ENCODE peak calls at places on chromosome 2, in seven cellular contexts. P is SK-N-SH, T is HCT116, E is K562, V is GM12878, G is HepG2, U is H1. L is an unnamed sample.

GRCh38 chr2:240559271-240559670 is 886 bp upstream of the DUSP28 start:
- DNase-seq in P (no peak), T (no peak), E (no peak), V (no peak), G (no peak), U (no peak), L (no peak)

GRCh38 chr2:236955675-236956618 is 129.7 kb upstream of the COPS8 start:
- DNase-seq in P (no peak), T (no peak), E (no peak), V (no peak), G (peak), U (no peak), L (no peak)

GRCh38 chr2:235238537-235238936 is 255.3 kb upstream of the AGAP1 start:
- DNase-seq in P (peak), T (no peak), E (no peak), V (no peak), G (no peak), U (no peak), L (no peak)

GRCh38 chr2:130351495-130352125 is 4.2 kb upstream of the PTPN18 start:
- DNase-seq in P (no peak), T (no peak), E (no peak), V (no peak), G (no peak), U (no peak), L (no peak)

GRCh38 chr2:3113122-3113521 is 264.5 kb downstream of the EIPR1 start:
- DNase-seq in P (no peak), T (no peak), E (no peak), V (no peak), G (no peak), U (no peak), L (no peak)

GRCh38 chr2:106561356-106561755 is 74.2 kb downstream of the CD8B2 start:
- DNase-seq in P (no peak), T (no peak), E (no peak), V (no peak), G (no peak), U (no peak), L (no peak)

GRCh38 chr2:241540766-241541561 is 17.6 kb upstream of the BOK start:
- DNase-seq in P (peak), T (peak), E (peak), V (no peak), G (no peak), U (peak), L (no peak)

GRCh38 chr2:69735696-69736095 is 6.2 kb upstream of the ANXA4 start:
- DNase-seq in P (no peak), T (no peak), E (no peak), V (no peak), G (no peak), U (no peak), L (no peak)

GRCh38 chr2:50491541-50492114 is 540.3 kb downstream of the NRXN1 start:
- DNase-seq in P (peak), T (peak), E (peak), V (no peak), G (peak), U (no peak), L (peak)

GRCh38 chr2:8398040-8398668 is 283.7 kb upstream of the ID2 start:
- DNase-seq in P (no peak), T (no peak), E (no peak), V (no peak), G (no peak), U (no peak), L (no peak)

GRCh38 chr2:101341421-101341820 is 32.9 kb upstream of the RNF149 start:
- DNase-seq in P (no peak), T (no peak), E (peak), V (no peak), G (no peak), U (no peak), L (no peak)
- TF ChIP-seq SIN3A in P (no peak), T (no peak), E (no peak), V (no peak), G (no peak), U (no peak), L (no peak)

GRCh38 chr2:54966165-54966819 is 84.0 kb downstream of the RTN4 start:
- DNase-seq in P (no peak), T (no peak), E (no peak), V (no peak), G (no peak), U (no peak), L (no peak)
- TF ChIP-seq SIN3A in P (no peak), T (no peak), E (no peak), V (no peak), G (no peak), U (no peak), L (no peak)

GRCh38 chr2:141557329-141558098 is 573.3 kb downstream of the LRP1B start:
- DNase-seq in P (no peak), T (no peak), E (no peak), V (no peak), G (no peak), U (no peak), L (peak)
- TF ChIP-seq SIN3A in P (no peak), T (no peak), E (no peak), V (no peak), G (no peak), U (no peak), L (no peak)

DNA sequence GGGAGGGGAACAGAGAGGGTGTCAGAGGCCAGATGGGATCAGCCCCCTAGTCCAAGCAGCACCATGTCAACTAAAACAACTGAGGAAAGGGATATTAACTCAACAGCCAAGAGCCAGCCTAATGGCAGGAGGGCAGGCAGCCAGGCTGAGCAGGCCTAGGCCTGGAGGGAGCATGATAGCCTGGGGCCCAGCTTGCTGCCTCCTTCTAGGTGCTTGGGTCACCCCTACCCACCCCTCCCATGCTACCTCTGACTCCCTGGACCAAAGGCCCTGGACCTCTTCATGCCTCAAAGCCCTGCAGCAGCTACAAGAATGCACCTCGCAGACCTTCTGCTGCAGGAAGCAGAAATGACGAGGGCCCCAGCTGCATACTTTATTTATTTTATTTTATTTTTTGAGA is 22.1 kb upstream of the TNS1 start:
- DNase-seq in P (peak), T (no peak), E (no peak), V (no peak), G (no peak), U (no peak), L (no peak)
- TF ChIP-seq SIN3A in P (no peak), T (no peak), E (no peak), V (no peak), G (no peak), U (no peak), L (no peak)

GRCh38 chr2:46236006-46236875 is 61.0 kb upstream of the EPAS1 start:
- DNase-seq in P (peak), T (no peak), E (no peak), V (no peak), G (no peak), U (no peak), L (no peak)

GRCh38 chr2:46239175-46239846 is 57.9 kb upstream of the EPAS1 start:
- DNase-seq in P (no peak), T (no peak), E (no peak), V (no peak), G (no peak), U (no peak), L (no peak)

GRCh38 chr2:46236876-46237859 is 60.0 kb upstream of the EPAS1 start:
- DNase-seq in P (peak), T (no peak), E (no peak), V (no peak), G (peak), U (no peak), L (no peak)

GRCh38 chr2:46241344-46241743 is 55.9 kb upstream of the EPAS1 start:
- DNase-seq in P (no peak), T (no peak), E (no peak), V (no peak), G (no peak), U (no peak), L (no peak)

GRCh38 chr2:46239847-46240181 is 57.4 kb upstream of the EPAS1 start:
- DNase-seq in P (no peak), T (no peak), E (no peak), V (peak), G (no peak), U (no peak), L (no peak)
- TF ChIP-seq SIN3A in P (no peak), T (no peak), E (no peak), V (no peak), G (no peak), U (no peak), L (no peak)

GRCh38 chr2:20457027-20457426 is 10.2 kb downstream of the RHOB start:
- DNase-seq in P (no peak), T (no peak), E (no peak), V (no peak), G (no peak), U (no peak), L (no peak)
- TF ChIP-seq SIN3A in P (no peak), T (no peak), E (no peak), V (no peak), G (no peak), U (no peak), L (no peak)